ENCODE peak calls at places on chromosomes 6 and 20, in ten cellular contexts. P, K, C, L, B, R, S, O, X and D are unnamed samples.

GRCh38 chr20:973785-974194 is 28.3 kb downstream of the RSPO4 start:
- DNase-seq in P (no peak), C (no peak), O (peak), K (no peak), R (peak), B (no peak), S (peak), X (peak), L (peak), D (peak)

GRCh38 chr6:53080813-53081212 is 15.6 kb downstream of the FBXO9 start:
- DNase-seq in S (no peak), K (no peak), X (no peak), O (no peak), R (no peak), P (no peak), C (no peak), L (no peak), B (no peak), D (no peak)

GRCh38 chr20:9298906-9299305 is 215.5 kb upstream of the LAMP5 start:
- DNase-seq in R (no peak), S (no peak), B (no peak), L (no peak), X (no peak), O (no peak), C (no peak), P (no peak), K (no peak), D (no peak)

GRCh38 chr6:24205020-24205492 is 79.0 kb downstream of the NRSN1 start:
- DNase-seq in C (peak), S (peak), X (peak), L (peak), K (no peak), R (peak), O (peak), B (no peak), P (no peak), D (no peak)

GRCh38 chr20:62739581-62740285 is 31.1 kb downstream of the NTSR1 start:
- DNase-seq in K (peak), B (no peak), O (no peak), L (no peak), C (no peak), R (no peak), X (no peak), S (no peak), P (no peak), D (no peak)

GRCh38 chr6:42454428-42454791 is 2.7 kb upstream of the TRERF1 start:
- DNase-seq in C (no peak), K (no peak), S (peak), X (no peak), R (no peak), B (no peak), O (no peak), L (peak), P (no peak), D (no peak)

GRCh38 chr6:146943673-146944072 is 260.5 kb upstream of the STXBP5 start:
- DNase-seq in C (no peak), O (no peak), P (no peak), R (no peak), X (no peak), S (no peak), K (no peak), L (no peak), B (no peak), D (no peak)

GRCh38 chr6:62530985-62531384 is 245.0 kb upstream of the KHDRBS2 start:
- DNase-seq in X (no peak), R (no peak), B (no peak), K (no peak), S (no peak), P (no peak), C (no peak), O (no peak), L (no peak), D (no peak)

GRCh38 chr6:39926668-39927067 is 7.6 kb downstream of the MOCS1 start:
- DNase-seq in R (no peak), P (no peak), X (no peak), S (no peak), K (no peak), O (no peak), L (no peak), C (no peak), B (no peak), D (no peak)

GRCh38 chr6:53103993-53104675 is 38.9 kb downstream of the FBXO9 start:
- DNase-seq in O (peak), L (peak), S (peak), C (no peak), R (no peak), X (no peak), P (no peak), K (no peak), B (no peak), D (no peak)

GRCh38 chr6:57242505-57242904 is 20.4 kb upstream of the RAB23 start:
- DNase-seq in O (no peak), X (peak), K (no peak), P (no peak), R (no peak), B (no peak), C (peak), L (no peak), S (peak), D (no peak)

GRCh38 chr6:144581807-144582537 is 296.8 kb downstream of the UTRN start:
- DNase-seq in O (peak), C (no peak), S (peak), R (peak), X (peak), L (peak), P (no peak), B (no peak), K (no peak), D (no peak)

GRCh38 chr20:46000571-46001145 is 8.1 kb upstream of the MMP9 start:
- DNase-seq in L (peak), R (no peak), P (no peak), C (no peak), X (no peak), S (no peak), B (no peak), O (no peak), K (no peak), D (no peak)

GRCh38 chr20:63767456-63767855 is 27.9 kb downstream of the SLC2A4RG start:
- DNase-seq in P (no peak), L (peak), K (no peak), B (no peak), S (no peak), R (no peak), C (no peak), X (no peak), O (no peak), D (no peak)

GRCh38 chr6:112877134-112878100 is 530.3 kb downstream of the RFPL4B start:
- DNase-seq in P (no peak), C (peak), S (peak), L (no peak), X (peak), K (no peak), B (no peak), O (no peak), R (no peak), D (no peak)

GRCh38 chr6:166194885-166195860 is 27.5 kb upstream of the TBXT start:
- DNase-seq in O (peak), P (no peak), K (no peak), X (no peak), S (no peak), C (no peak), B (no peak), L (no peak), R (no peak), D (no peak)

GRCh38 chr20:43379239-43379917 is 78.3 kb upstream of the SRSF6 start:
- DNase-seq in R (no peak), C (peak), P (no peak), K (no peak), O (no peak), L (no peak), X (peak), S (peak), B (no peak), D (no peak)

GRCh38 chr6:127515234-127515793 is 3.8 kb downstream of the MTCL3 start:
- DNase-seq in B (no peak), O (no peak), X (peak), R (no peak), L (peak), P (no peak), S (peak), C (no peak), K (no peak), D (no peak)

GRCh38 chr20:661474-662288 is 8.7 kb upstream of the SRXN1 start:
- DNase-seq in P (no peak), R (no peak), X (no peak), K (no peak), C (no peak), B (no peak), O (no peak), L (peak), S (no peak), D (no peak)

GRCh38 chr6:53517021-53517420 is 27.9 kb downstream of the GCLC start:
- DNase-seq in P (no peak), L (no peak), K (no peak), X (peak), B (no peak), C (no peak), O (no peak), R (no peak), S (no peak), D (no peak)

GRCh38 chr6:37171141-37171969 is 1.4 kb downstream of the PIM1 start:
- DNase-seq in L (peak), O (peak), B (no peak), K (peak), R (no peak), S (peak), P (no peak), X (peak), C (no peak), D (no peak)

GRCh38 chr6:87279051-87279595 is 43.3 kb upstream of the SMIM8 start:
- DNase-seq in K (no peak), R (no peak), X (no peak), L (no peak), B (no peak), C (no peak), O (no peak), S (no peak), P (no peak), D (no peak)

GRCh38 chr6:16286151-16286522 is 47.8 kb downstream of the GMPR start:
- DNase-seq in K (peak), R (peak), B (no peak), P (no peak), L (peak), C (no peak), X (peak), O (peak), S (peak), D (no peak)

GRCh38 chr20:35232575-35232974 is 6.1 kb downstream of the MMP24 start:
- DNase-seq in S (peak), R (no peak), B (no peak), L (no peak), X (peak), O (no peak), P (no peak), C (peak), K (no peak), D (no peak)

GRCh38 chr20:9574182-9574581 is 59.8 kb downstream of the LAMP5 start:
- DNase-seq in R (no peak), P (no peak), L (no peak), O (no peak), C (no peak), B (no peak), K (no peak), X (no peak), S (no peak), D (no peak)

GRCh38 chr6:167849846-167850459 is 23.2 kb downstream of the AFDN start:
- DNase-seq in R (peak), O (no peak), S (peak), P (no peak), X (no peak), L (no peak), B (no peak), K (no peak), C (no peak), D (no peak)

GRCh38 chr6:83948851-83949250 is 84.7 kb upstream of the MRAP2 start:
- DNase-seq in S (no peak), K (no peak), L (no peak), C (no peak), R (no peak), B (no peak), P (no peak), O (no peak), X (no peak), D (no peak)

GRCh38 chr20:33250666-33251065 is 14.9 kb downstream of the BPIFA1 start:
- DNase-seq in P (no peak), C (no peak), R (no peak), B (no peak), S (no peak), X (no peak), K (peak), L (no peak), O (peak), D (no peak)

GRCh38 chr20:36847009-36847709 is 28.8 kb upstream of the TLDC2 start:
- DNase-seq in S (peak), K (peak), X (peak), P (no peak), R (no peak), L (no peak), O (peak), B (no peak), C (peak), D (no peak)

GRCh38 chr6:138001750-138002349 is 105.4 kb downstream of the PERP start:
- DNase-seq in O (peak), S (peak), X (peak), L (peak), K (no peak), C (peak), R (peak), B (peak), P (peak), D (no peak)

GRCh38 chr20:12928755-12929401 is 79.9 kb upstream of the SPTLC3 start:
- DNase-seq in C (peak), O (no peak), L (no peak), R (no peak), S (peak), B (no peak), X (peak), P (no peak), K (no peak), D (no peak)

GRCh38 chr6:33742837-33743236 is 3.9 kb downstream of the IP6K3 start:
- DNase-seq in B (no peak), C (no peak), K (no peak), X (no peak), P (no peak), O (no peak), L (peak), S (no peak), R (no peak), D (no peak)